ENCODE peak calls at places on chromosomes 4 and X, in five cellular contexts. N is stimulated activated CD4-positive, alpha-beta T cell treated with anti-CD3 and anti-CD28 coated beads, TNF-alpha, amount 100 ng/mL, for 48 hours; S is amniotic epithelial cell; W is Caki2; I is brain microvascular endothelial cell. Z is an unnamed sample.
A peak's percentile ranks its signal among the peaks of the same experiment; 100 is the strongest.

GRCh38 chr4:110877728-110878382 is 255.0 kb upstream of the PITX2 start:
- DNase-seq in N (no peak), S (peak; percentile 79), W (no peak), I (no peak), Z (no peak)

GRCh38 chr4:175125410-175126068 is 207.4 kb downstream of the ADAM29 start:
- DNase-seq in N (no peak), S (no peak), W (no peak), I (peak; percentile 52), Z (no peak)

GRCh38 chr4:183634086-183634485 is 24.9 kb downstream of the RWDD4 start:
- DNase-seq in N (no peak), S (no peak), W (no peak), I (no peak), Z (no peak)

GRCh38 chrX:7926501-7926900 is 712 bp downstream of the PNPLA4 start:
- DNase-seq in N (no peak), S (peak; percentile 3), W (no peak), I (no peak), Z (no peak)

GRCh38 chr4:155787113-155787710 is 28.4 kb downstream of the GUCY1B1 start:
- DNase-seq in N (no peak), S (peak; percentile 68), W (peak; percentile 69), I (peak; percentile 64), Z (no peak)

GRCh38 chr4:687048-687974 is 1.6 kb downstream of the SLC49A3 start:
- DNase-seq in N (no peak), S (peak; percentile 93), W (peak; percentile 86), I (peak; percentile 88), Z (peak; percentile 87)

GRCh38 chr4:18404642-18405041 is 383.1 kb upstream of the LCORL start:
- DNase-seq in N (no peak), S (no peak), W (no peak), I (no peak), Z (no peak)

GRCh38 chr4:172989984-172990711 is 178.5 kb upstream of the GALNT7 start:
- DNase-seq in N (no peak), S (no peak), W (no peak), I (no peak), Z (peak; percentile 36)

GRCh38 chrX:68599256-68600152 is 48.0 kb upstream of the STARD8 start:
- DNase-seq in N (no peak), S (no peak), W (no peak), I (peak; percentile 22), Z (no peak)

GRCh38 chr4:34323549-34324325 is 1920.6 kb downstream of the ARAP2 start:
- DNase-seq in N (no peak), S (peak; percentile 71), W (no peak), I (no peak), Z (no peak)